ENCODE peak calls at places on chromosome 18, in nine cellular contexts. L is H54; H is brain microvascular endothelial cell; T is HS-5; C is CD4-positive, alpha-beta T cell; A is skeletal muscle cell; R is NCI-H774; U is upper lobe of right lung; J is stomach. N is an unnamed sample.

GRCh38 chr18:48884306-48885235 is 66.2 kb downstream of the SMAD7 start:
- DNase-seq in U (peak; percentile 40), T (no peak), H (no peak), L (no peak), J (no peak), C (no peak), A (no peak), R (no peak), N (no peak)

GRCh38 chr18:34802938-34803337 is 92.8 kb downstream of the DTNA start:
- DNase-seq in R (no peak), U (no peak), H (no peak), A (no peak), J (no peak), C (no peak), T (no peak), L (no peak), N (no peak)

GRCh38 chr18:58176915-58177717 is 133.1 kb downstream of the NEDD4L start:
- DNase-seq in A (peak; percentile 83), T (peak; percentile 63), H (peak; percentile 91), J (no peak), C (no peak), U (no peak), L (peak; percentile 30), R (no peak), N (no peak)

GRCh38 chr18:74040459-74041332 is 106.9 kb downstream of the FBXO15 start:
- DNase-seq in C (peak; percentile 49), H (no peak), L (peak; percentile 3), A (no peak), R (peak; percentile 33), J (peak; percentile 57), U (peak; percentile 85), T (no peak), N (no peak)

GRCh38 chr18:54161267-54161666 is 63.2 kb downstream of the MBD2 start:
- DNase-seq in T (no peak), J (no peak), H (no peak), A (no peak), R (no peak), C (no peak), U (no peak), L (no peak), N (no peak)

GRCh38 chr18:48139427-48140347 is 209.2 kb upstream of the SMAD2 start:
- DNase-seq in H (no peak), U (peak; percentile 82), L (peak; percentile 83), C (no peak), T (no peak), J (peak; percentile 92), R (peak; percentile 71), A (no peak), N (no peak)

GRCh38 chr18:79798346-79798998 is 734 bp downstream of the KCNG2 start:
- DNase-seq in T (no peak), R (no peak), C (no peak), A (no peak), L (no peak), J (no peak), H (no peak), U (peak; percentile 63), N (no peak)

GRCh38 chr18:23136326-23137092 is 1.2 kb downstream of the CABLES1 start:
- DNase-seq in R (no peak), A (no peak), L (no peak), J (peak; percentile 40), T (no peak), C (no peak), U (peak; percentile 80), H (no peak), N (no peak)

GRCh38 chr18:44518666-44519065 is 162.0 kb upstream of the SETBP1 start:
- DNase-seq in H (no peak), J (no peak), L (no peak), C (no peak), T (no peak), R (no peak), U (no peak), A (peak; percentile 43), N (no peak)

GRCh38 chr18:70046207-70046606 is 98.5 kb upstream of the CD226 start:
- DNase-seq in R (no peak), T (no peak), L (no peak), J (no peak), C (no peak), U (no peak), H (no peak), A (peak; percentile 34), N (no peak)

GRCh38 chr18:22741318-22741717 is 191.8 kb upstream of the RBBP8 start:
- DNase-seq in T (no peak), J (no peak), H (no peak), C (no peak), U (no peak), L (no peak), A (no peak), R (no peak), N (no peak)

GRCh38 chr18:22439447-22439846 is 21.7 kb upstream of the CTAGE1 start:
- DNase-seq in R (no peak), T (peak; percentile 26), A (no peak), H (peak; percentile 27), J (no peak), C (no peak), L (no peak), U (no peak), N (no peak)

GRCh38 chr18:37270046-37270665 is 295.4 kb downstream of the CELF4 start:
- DNase-seq in J (peak; percentile 50), C (no peak), H (peak; percentile 36), L (no peak), R (no peak), U (no peak), T (peak; percentile 1), A (peak; percentile 7), N (no peak)

GRCh38 chr18:79581911-79582310 is 97.7 kb upstream of the CTDP1 start:
- DNase-seq in T (no peak), U (no peak), H (no peak), A (no peak), R (no peak), J (no peak), L (no peak), C (no peak), N (no peak)

GRCh38 chr18:8391068-8391467 is 218.2 kb upstream of the RAB12 start:
- DNase-seq in C (no peak), A (no peak), H (peak; percentile 50), T (no peak), U (no peak), R (no peak), J (no peak), L (no peak), N (no peak)

GRCh38 chr18:23887035-23887434 is 127.5 kb upstream of the TTC39C start:
- DNase-seq in U (no peak), H (no peak), J (no peak), R (peak; percentile 36), T (no peak), A (no peak), L (no peak), C (no peak), N (no peak)

GRCh38 chr18:62807406-62807805 is 92.1 kb downstream of the PHLPP1 start:
- DNase-seq in C (no peak), J (no peak), U (no peak), R (no peak), T (no peak), L (no peak), H (no peak), A (no peak), N (no peak)

GRCh38 chr18:15198116-15198389 is 450.1 kb downstream of the ANKRD30B start:
- DNase-seq in J (no peak), U (no peak), T (no peak), H (no peak), R (no peak), L (no peak), A (no peak), C (no peak), N (no peak)

GRCh38 chr18:54672846-54673475 is 81.9 kb downstream of the DYNAP start:
- DNase-seq in J (peak; percentile 35), R (no peak), H (peak; percentile 25), L (no peak), A (peak; percentile 8), U (no peak), C (no peak), T (peak; percentile 2), N (no peak)

GRCh38 chr18:79136742-79137141 is 67.5 kb downstream of the ATP9B start:
- DNase-seq in T (no peak), C (no peak), H (no peak), R (no peak), U (no peak), A (no peak), L (no peak), J (no peak), N (no peak)

GRCh38 chr18:63016270-63016669 is 300.9 kb downstream of the PHLPP1 start:
- DNase-seq in U (no peak), R (peak; percentile 56), H (peak; percentile 54), A (peak; percentile 21), C (peak; percentile 29), J (no peak), T (no peak), L (peak; percentile 15), N (peak; percentile 12)

GRCh38 chr18:22765889-22766288 is 167.2 kb upstream of the RBBP8 start:
- DNase-seq in U (no peak), A (no peak), T (no peak), R (no peak), J (no peak), H (no peak), L (no peak), C (no peak), N (no peak)

GRCh38 chr18:6219116-6219717 is 195.5 kb downstream of the L3MBTL4 start:
- DNase-seq in U (no peak), J (no peak), H (peak; percentile 49), C (no peak), T (no peak), A (peak; percentile 16), R (no peak), L (peak; percentile 33), N (no peak)

GRCh38 chr18:8962192-8962772 is 140.2 kb upstream of the NDUFV2 start:
- DNase-seq in A (no peak), J (no peak), L (no peak), T (no peak), U (no peak), C (no peak), H (no peak), R (no peak), N (no peak)

GRCh38 chr18:79615586-79615985 is 64.0 kb upstream of the CTDP1 start:
- DNase-seq in R (no peak), A (no peak), C (no peak), T (no peak), U (no peak), H (no peak), J (no peak), L (no peak), N (no peak)

GRCh38 chr18:70276416-70277145 is 12.3 kb upstream of the SOCS6 start:
- DNase-seq in H (no peak), L (no peak), J (no peak), C (no peak), A (no peak), U (no peak), R (no peak), T (no peak), N (no peak)

GRCh38 chr18:59842947-59843346 is 56.8 kb upstream of the PMAIP1 start:
- DNase-seq in H (no peak), C (no peak), J (no peak), T (no peak), U (no peak), R (no peak), A (no peak), L (no peak), N (no peak)

GRCh38 chr18:2846241-2846637 is 567 bp upstream of the EMILIN2 start:
- DNase-seq in J (no peak), L (peak; percentile 49), A (no peak), U (no peak), R (no peak), C (peak; percentile 2), T (no peak), H (peak; percentile 10), N (no peak)

GRCh38 chr18:24915547-24915946 is 436.4 kb downstream of the ZNF521 start:
- DNase-seq in J (no peak), T (peak; percentile 32), R (no peak), A (no peak), C (no peak), H (no peak), U (no peak), L (no peak), N (no peak)

GRCh38 chr18:22952525-22952924 is 19.4 kb downstream of the RBBP8 start:
- DNase-seq in T (no peak), R (no peak), U (no peak), C (no peak), L (no peak), J (no peak), H (no peak), A (no peak), N (no peak)

GRCh38 chr18:35215026-35215425 is 25.8 kb upstream of the ZNF397 start:
- DNase-seq in R (peak; percentile 5), C (no peak), A (no peak), L (no peak), U (no peak), J (no peak), H (no peak), T (no peak), N (no peak)

N was measured in DMS 273 treated with DMSO at 0.1 percent for 48 hours.